ENCODE peak calls at places on chromosomes 7 and 10, in ten cellular contexts. M is CD8-positive, alpha-beta memory T cell; Z is cardiac fibroblast; I is GM10248; C is NCI-H774; Q is A549; T is NCI-H1436; N is iris pigment epithelial cell; J is mesendoderm; L is progenitor cell of endocrine pancreas. F is an unnamed sample.
A peak's percentile ranks its signal among the peaks of the same experiment; 100 is the strongest.

GRCh38 chr7:41709621-41710020 is 6.7 kb upstream of the INHBA start:
- DNase-seq in I (no peak), Q (no peak), L (no peak), C (peak; percentile 11), J (no peak), N (peak; percentile 83), M (no peak), T (no peak), Z (peak; percentile 96), F (peak; percentile 85)

GRCh38 chr7:90626011-90626410 is 29.9 kb downstream of the CDK14 start:
- DNase-seq in J (peak; percentile 85), L (no peak), Q (no peak), N (peak; percentile 81), I (no peak), M (no peak), T (no peak), C (no peak), Z (peak; percentile 65), F (no peak)

GRCh38 chr10:11553773-11554381 is 57.6 kb downstream of the USP6NL start:
- DNase-seq in C (no peak), M (no peak), Q (no peak), L (no peak), N (no peak), Z (no peak), T (no peak), I (peak; percentile 56), J (no peak), F (no peak)

GRCh38 chr10:44937201-44938005 is 22.2 kb upstream of the RASSF4 start:
- DNase-seq in T (no peak), M (no peak), C (no peak), Q (no peak), L (no peak), Z (no peak), N (peak; percentile 59), I (no peak), J (no peak), F (no peak)

GRCh38 chr10:32317795-32318194 is 29.2 kb downstream of the EPC1 start:
- DNase-seq in M (peak; percentile 4), L (no peak), C (no peak), I (peak; percentile 67), N (no peak), Z (no peak), J (no peak), Q (no peak), T (no peak), F (no peak)

GRCh38 chr7:154881046-154881445 is 121.9 kb downstream of the PAXIP1 start:
- DNase-seq in M (no peak), L (no peak), J (no peak), T (no peak), N (no peak), Q (no peak), I (no peak), C (no peak), Z (no peak), F (no peak)

GRCh38 chr7:44534501-44534900 is 6.6 kb downstream of the NPC1L1 start:
- DNase-seq in M (peak; percentile 18), J (peak; percentile 79), I (peak; percentile 86), C (peak; percentile 75), Q (peak; percentile 91), Z (peak; percentile 30), T (peak; percentile 56), N (peak; percentile 19), L (peak; percentile 23), F (peak; percentile 62)

GRCh38 chr7:147438216-147438615 is 1152.3 kb upstream of the C7orf33 start:
- DNase-seq in N (peak; percentile 30), I (no peak), T (no peak), Z (peak; percentile 57), M (no peak), C (no peak), Q (no peak), J (no peak), L (no peak), F (no peak)

GRCh38 chr7:47333959-47334358 is 248.0 kb downstream of the TNS3 start:
- DNase-seq in J (no peak), M (no peak), T (no peak), N (no peak), L (no peak), I (no peak), Q (no peak), C (no peak), Z (no peak), F (peak; percentile 11)

GRCh38 chr10:79153753-79154152 is 85.0 kb downstream of the ZMIZ1 start:
- DNase-seq in Q (no peak), L (no peak), T (no peak), M (no peak), N (no peak), J (no peak), C (no peak), I (no peak), Z (no peak), F (no peak)

GRCh38 chr10:34319197-34319846 is 495.8 kb downstream of the PARD3 start:
- DNase-seq in J (peak; percentile 26), N (peak; percentile 98), L (no peak), M (no peak), Q (no peak), Z (peak; percentile 94), C (peak; percentile 84), I (no peak), T (peak; percentile 89), F (no peak)

F was measured in CD14-positive monocyte.